ENCODE peak calls at places on chromosomes 5 and 9, in six cellular contexts. D is AG04450, V is A549, Y is cardiac muscle cell, U is spleen, I is brain microvascular endothelial cell. M is an unnamed sample.

GRCh38 chr9:78097541-78097940 is 65.9 kb upstream of the GNAQ start:
- DNase-seq in V (no peak), D (no peak), U (no peak), I (no peak), Y (no peak), M (no peak)

GRCh38 chr5:140398379-140398811 is 3.2 kb upstream of the ANKHD1 start:
- DNase-seq in V (peak), D (no peak), U (no peak), I (no peak), Y (peak), M (no peak)

GRCh38 chr5:24005384-24005783 is 498.0 kb downstream of the PRDM9 start:
- DNase-seq in V (no peak), Y (no peak), U (no peak), I (no peak), D (no peak), M (no peak)

GRCh38 chr9:42388146-42388690 is 204.8 kb downstream of the SPATA31A6 start:
- DNase-seq in I (no peak), D (no peak), U (no peak), Y (no peak), V (peak), M (no peak)

GRCh38 chr5:126628102-126628501 is 27.4 kb downstream of the PHAX start:
- DNase-seq in V (no peak), U (no peak), I (no peak), Y (no peak), D (no peak), M (no peak)

GRCh38 chr5:65482727-65483473 is 1.2 kb upstream of the ADAMTS6 start:
- DNase-seq in D (no peak), U (no peak), Y (peak), I (peak), V (no peak), M (no peak)

GRCh38 chr9:99300603-99301002 is 78.5 kb downstream of the SEC61B start:
- DNase-seq in Y (no peak), I (no peak), D (no peak), U (no peak), V (no peak), M (no peak)

GRCh38 chr9:125649826-125650225 is 57.2 kb downstream of the MAPKAP1 start:
- DNase-seq in I (no peak), U (no peak), Y (no peak), V (no peak), D (no peak), M (no peak)

GRCh38 chr5:172558076-172558990 is 82.7 kb upstream of the NEURL1B start:
- DNase-seq in D (no peak), I (no peak), U (peak), V (no peak), Y (no peak), M (no peak)

GRCh38 chr9:135971892-135972291 is 10.7 kb upstream of the UBAC1 start:
- DNase-seq in Y (no peak), U (no peak), I (no peak), V (peak), D (no peak), M (no peak)

GRCh38 chr5:140882591-140882899 is 621 bp downstream of the PCDHA13 start:
- DNase-seq in V (peak), Y (no peak), I (no peak), D (no peak), U (no peak), M (no peak)

GRCh38 chr5:137960141-137960540 is 70.9 kb downstream of the PKD2L2 start:
- DNase-seq in U (no peak), Y (peak), V (no peak), D (no peak), I (no peak), M (no peak)

GRCh38 chr5:98173334-98173733 is 600.1 kb upstream of the RGMB start:
- DNase-seq in D (no peak), U (no peak), V (no peak), Y (peak), I (peak), M (no peak)

GRCh38 chr9:6426117-6426516 is 13.1 kb downstream of the UHRF2 start:
- DNase-seq in U (no peak), I (no peak), Y (no peak), V (no peak), D (no peak), M (no peak)

GRCh38 chr9:119349548-119349947 is 19.7 kb downstream of the BRINP1 start:
- DNase-seq in Y (no peak), D (no peak), U (no peak), I (no peak), V (no peak), M (peak)
- TF ChIP-seq CTCF in Y (no peak), D (no peak), U (no peak), I (no peak), V (no peak), M (peak)

GRCh38 chr5:30809907-30810306 is 383.6 kb upstream of the CDH6 start:
- DNase-seq in D (no peak), Y (no peak), V (no peak), U (no peak), I (no peak), M (no peak)

GRCh38 chr5:30802961-30803705 is 390.4 kb upstream of the CDH6 start:
- DNase-seq in U (no peak), I (peak), Y (peak), D (no peak), V (no peak), M (no peak)

GRCh38 chr5:30808996-30809395 is 384.5 kb upstream of the CDH6 start:
- DNase-seq in U (no peak), Y (peak), V (no peak), I (peak), D (peak), M (no peak)

DNA sequence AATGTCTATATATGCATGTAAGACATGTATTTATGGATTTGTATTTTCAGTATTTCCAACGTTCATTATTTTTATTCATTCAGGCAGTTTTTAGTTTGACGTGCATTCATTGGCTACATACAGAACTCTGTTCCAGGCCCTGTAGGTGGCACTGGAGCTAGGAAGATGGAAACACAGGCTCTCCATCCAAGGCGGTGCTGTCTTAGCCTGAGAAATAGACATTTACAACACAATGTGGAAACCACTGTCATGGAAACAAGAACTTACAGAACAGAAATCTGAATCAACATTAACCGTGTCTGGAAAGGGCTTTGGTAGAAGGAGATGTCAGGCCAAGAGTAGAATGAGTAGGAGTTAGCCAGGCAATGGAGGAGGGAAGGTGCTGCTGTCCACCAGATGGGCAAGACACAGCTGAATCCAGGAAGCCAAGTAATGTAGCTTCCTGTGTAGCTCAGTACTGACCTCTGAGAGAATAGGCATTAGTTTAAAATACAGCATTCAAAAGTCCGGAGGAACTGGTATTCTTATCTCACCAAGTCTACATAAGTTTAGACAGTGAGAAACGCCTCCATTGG is 388.7 kb upstream of the CDH6 start:
- DNase-seq in Y (peak), I (peak), D (peak), U (no peak), V (no peak), M (no peak)
- TF ChIP-seq CTCF in Y (no peak), I (peak), D (peak), U (no peak), V (no peak), M (peak)

GRCh38 chr5:93791520-93791972 is 50.1 kb upstream of the POU5F2 start:
- DNase-seq in V (no peak), Y (peak), D (no peak), U (no peak), I (peak), M (no peak)

GRCh38 chr5:93787598-93787997 is 46.2 kb upstream of the POU5F2 start:
- DNase-seq in I (no peak), U (no peak), D (no peak), V (no peak), Y (no peak), M (no peak)

GRCh38 chr5:93789173-93790070 is 48.0 kb upstream of the POU5F2 start:
- DNase-seq in I (peak), Y (peak), D (peak), V (no peak), U (no peak), M (no peak)

GRCh38 chr5:93793159-93793781 is 51.9 kb upstream of the POU5F2 start:
- DNase-seq in D (no peak), V (no peak), U (no peak), Y (no peak), I (no peak), M (no peak)

GRCh38 chr5:93790401-93790800 is 49.0 kb upstream of the POU5F2 start:
- DNase-seq in D (no peak), I (peak), U (no peak), Y (peak), V (no peak), M (no peak)
- TF ChIP-seq CTCF in D (peak), I (no peak), U (no peak), Y (no peak), V (no peak), M (no peak)

DNA sequence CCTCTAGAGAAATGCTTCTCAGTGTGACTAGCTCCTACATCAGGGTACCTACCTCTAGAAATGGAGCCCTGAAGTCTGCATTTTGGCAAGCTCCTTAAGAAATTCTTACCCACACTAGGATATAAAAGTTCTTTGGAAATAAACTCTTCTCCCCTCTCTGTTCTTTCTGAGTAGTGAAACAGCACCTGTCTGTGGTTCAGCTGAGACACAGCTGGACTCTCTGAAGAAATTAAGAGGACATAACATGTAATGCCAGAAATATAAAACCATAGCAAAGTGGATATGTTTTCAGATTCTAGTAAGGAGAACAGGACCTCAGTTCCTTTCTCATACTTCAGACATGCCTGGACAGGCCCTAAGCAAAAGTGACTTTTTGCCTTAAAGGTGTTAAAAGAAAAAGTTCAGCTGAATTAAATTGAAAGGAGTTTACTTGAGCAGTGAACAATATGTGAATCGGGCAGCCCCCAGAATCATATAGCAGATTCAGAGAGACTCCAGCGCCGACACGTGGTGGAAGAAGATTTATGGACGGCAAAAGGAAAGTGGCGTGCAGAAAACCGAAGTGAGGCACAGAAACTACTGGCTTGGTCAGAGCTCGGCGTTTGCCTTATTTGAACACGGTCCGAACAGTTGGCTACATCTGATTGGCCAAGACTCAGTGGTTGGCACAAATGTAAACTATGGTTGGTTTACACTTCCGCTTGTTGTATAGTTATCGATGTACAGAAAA is 64.5 kb downstream of the PRKACG start:
- DNase-seq in U (no peak), I (no peak), D (no peak), V (no peak), Y (peak), M (no peak)
- TF ChIP-seq CTCF in U (no peak), I (peak), D (peak), V (no peak), Y (peak), M (peak)

DNA sequence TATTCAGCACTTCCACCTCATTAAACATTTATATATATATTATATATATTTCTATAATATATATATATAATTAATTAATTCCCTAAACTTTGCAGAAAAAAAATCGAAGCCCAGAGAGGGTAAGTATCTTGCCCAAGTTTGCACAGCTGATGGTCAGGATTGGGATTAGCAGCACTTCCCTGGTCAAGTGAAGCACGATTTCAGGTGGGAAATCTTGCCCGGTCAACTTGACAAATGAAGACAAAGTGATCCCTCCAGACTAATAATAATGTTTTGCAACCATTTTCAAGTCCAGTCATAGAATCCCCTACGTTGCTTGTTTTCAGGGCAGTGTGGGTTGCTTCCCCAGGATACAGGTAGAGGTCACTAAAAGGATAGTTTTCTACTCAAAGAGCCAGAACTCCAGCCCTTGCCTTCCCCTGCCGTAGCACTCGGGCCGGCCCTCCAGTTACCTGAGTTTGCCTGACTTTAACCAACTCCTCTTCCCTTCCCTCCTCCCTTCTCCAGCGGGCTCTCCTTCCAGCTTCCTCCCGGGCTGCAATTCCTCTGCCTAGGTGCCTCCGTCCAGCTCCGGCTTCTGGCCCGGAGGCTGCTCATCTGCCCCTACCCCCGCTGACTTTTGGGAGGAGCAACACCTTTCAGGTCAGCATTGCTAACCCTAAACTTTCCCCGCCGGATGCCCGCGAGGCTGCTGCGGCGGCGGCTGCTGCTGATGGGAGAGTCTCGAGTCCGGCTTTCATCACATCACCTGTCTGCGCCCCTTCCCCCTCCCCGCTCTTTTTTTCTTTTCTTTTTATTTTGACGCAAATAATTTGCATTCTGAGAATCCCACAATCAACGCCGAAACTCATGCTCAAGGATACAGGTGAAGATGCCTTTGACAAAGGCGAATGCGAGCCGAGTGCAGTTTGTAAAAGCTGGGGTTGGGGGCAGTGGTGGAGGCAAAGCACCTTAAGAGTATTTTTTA is 928 bp downstream of the PRLR start:
- DNase-seq in U (no peak), D (no peak), V (no peak), Y (no peak), I (no peak), M (no peak)
- TF ChIP-seq CTCF in U (no peak), D (no peak), V (peak), Y (no peak), I (peak), M (peak)

DNA sequence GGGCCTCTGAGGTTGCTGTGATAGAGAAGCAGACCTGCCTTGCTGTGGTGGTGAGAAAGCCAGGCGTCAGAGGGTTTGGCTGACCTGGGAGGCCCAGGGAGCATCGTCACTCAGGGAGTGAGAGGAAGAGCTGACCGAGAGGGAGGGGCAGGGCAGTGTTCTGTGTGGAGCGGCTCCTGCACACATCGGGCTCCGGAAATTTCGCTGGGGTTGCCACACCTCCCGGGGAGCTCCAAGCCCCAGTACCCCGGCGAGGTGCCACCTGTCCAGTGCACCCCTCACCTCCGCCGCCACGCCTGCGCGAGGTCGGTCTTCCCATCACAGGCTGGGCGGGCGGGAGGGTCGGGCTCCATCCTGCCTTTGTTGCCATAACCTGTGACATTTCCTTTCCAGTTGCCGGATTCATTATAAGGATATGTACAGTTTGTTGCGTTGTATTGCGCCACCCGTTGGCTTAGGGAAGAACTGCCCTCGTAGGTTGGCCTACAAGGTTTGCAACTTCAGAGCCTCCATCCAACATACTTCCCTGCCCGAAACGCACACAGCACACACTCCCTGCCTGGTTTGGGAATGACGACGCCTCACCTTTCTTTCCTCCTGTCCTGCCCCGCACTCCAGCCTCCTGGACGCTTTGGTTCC is 223.2 kb downstream of the CACNA1B start:
- DNase-seq in U (peak), D (no peak), I (no peak), V (no peak), Y (no peak), M (no peak)
- TF ChIP-seq CTCF in U (no peak), D (no peak), I (no peak), V (no peak), Y (no peak), M (no peak)

DNA sequence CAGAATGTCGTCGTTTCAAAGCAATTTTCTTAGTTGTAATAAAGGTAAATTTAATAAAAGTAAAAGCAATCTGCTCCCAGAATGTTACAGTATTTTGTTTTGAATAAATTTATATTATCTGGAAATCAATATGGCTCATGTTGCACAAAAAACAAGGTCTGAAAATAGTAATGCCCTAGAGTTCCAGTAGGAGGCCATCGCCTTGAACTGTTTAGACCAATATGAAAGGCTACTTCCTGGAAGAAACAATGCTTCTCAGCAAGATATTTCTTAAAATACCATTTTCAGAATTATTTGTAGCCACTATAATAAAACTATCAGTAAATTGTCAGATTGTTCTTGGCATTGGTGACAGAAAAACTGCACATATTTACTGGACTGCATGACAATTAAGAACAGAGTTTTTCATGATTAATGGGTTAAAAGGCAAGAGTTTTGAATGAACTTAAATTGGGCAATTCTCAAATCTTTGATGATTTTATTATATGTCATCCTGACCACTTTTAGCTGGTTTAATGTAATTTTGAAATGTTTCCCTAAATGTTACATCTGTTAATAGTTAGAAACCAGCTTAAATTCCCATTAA is 153.2 kb downstream of the COMMD10 start:
- DNase-seq in U (no peak), Y (no peak), V (no peak), I (no peak), D (no peak), M (no peak)
- TF ChIP-seq CTCF in U (no peak), Y (peak), V (no peak), I (peak), D (peak), M (peak)

GRCh38 chr9:114214686-114215397 is 59.5 kb downstream of the COL27A1 start:
- DNase-seq in D (no peak), I (no peak), Y (no peak), U (no peak), V (no peak), M (no peak)
- TF ChIP-seq CTCF in D (no peak), I (no peak), Y (no peak), U (no peak), V (no peak), M (no peak)

GRCh38 chr5:42807722-42808447 is 3.8 kb downstream of the SELENOP start:
- DNase-seq in Y (no peak), I (no peak), D (no peak), U (no peak), V (no peak), M (no peak)
- TF ChIP-seq CTCF in Y (no peak), I (no peak), D (no peak), U (no peak), V (no peak), M (no peak)

DNA sequence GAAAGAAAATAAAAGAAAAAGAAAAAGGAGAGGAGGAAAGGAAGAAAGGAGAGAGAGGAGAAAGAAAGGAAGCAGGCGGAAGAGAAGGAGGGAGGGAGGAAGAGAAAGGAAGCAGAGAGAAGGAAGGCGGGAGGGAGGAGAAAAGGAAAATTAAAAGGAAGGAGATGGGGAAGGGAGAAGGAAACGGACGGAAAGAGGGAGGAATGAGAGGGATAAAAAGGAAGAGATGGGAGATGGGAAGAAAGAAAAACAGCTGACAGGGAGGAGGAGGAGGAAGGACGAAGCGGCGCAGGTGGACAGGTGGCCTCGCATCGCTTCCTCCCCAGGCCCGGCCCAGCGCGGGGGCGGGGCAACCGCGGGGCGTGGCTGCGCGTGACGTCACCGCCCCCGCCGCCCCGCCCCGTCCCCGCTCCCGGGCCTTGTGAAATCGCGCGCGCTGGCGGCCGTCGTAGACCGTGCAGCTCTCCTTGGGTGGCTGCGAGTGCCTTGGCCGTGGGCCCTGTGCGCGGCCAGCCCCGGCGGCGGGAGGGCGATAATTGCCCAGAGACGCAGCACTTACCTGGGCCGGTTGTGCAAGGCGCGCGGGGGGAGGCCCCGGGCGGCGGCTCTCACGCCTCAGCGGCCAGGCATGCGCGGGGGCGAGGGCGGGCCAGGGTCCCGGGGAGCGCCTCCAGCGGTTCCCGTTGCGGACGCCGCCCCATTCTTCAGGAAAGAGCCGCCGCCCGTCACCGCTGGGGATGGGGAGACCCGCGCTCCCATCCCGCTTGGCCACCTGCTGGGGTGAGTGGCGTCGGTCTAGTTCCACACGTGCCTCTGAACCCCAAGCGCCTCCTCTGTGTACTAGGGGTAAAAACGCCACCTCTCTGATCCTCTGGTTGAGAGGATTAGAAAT is 49.6 kb upstream of the FOXE1 start:
- DNase-seq in U (peak), I (peak), V (peak), Y (peak), D (no peak), M (peak)
- TF ChIP-seq CTCF in U (no peak), I (no peak), V (no peak), Y (peak), D (no peak), M (peak)